ENCODE peak calls at places on chromosomes 2 and 18, in nine cellular contexts. D is A549, O is esophagus muscularis mucosa, A is K562, X is stomach, B is tibial nerve, I is suprapubic skin, J is GM12878, Y is ovary. E is an unnamed sample.

GRCh38 chr2:11574176-11575046 is 40.6 kb downstream of the GREB1 start:
- DNase-seq in D (no peak), O (no peak), A (no peak), X (no peak), B (no peak), I (no peak), J (no peak), Y (no peak), E (no peak)

GRCh38 chr2:101116841-101117552 is 34.2 kb downstream of the TBC1D8 start:
- DNase-seq in D (peak), O (no peak), A (no peak), X (no peak), B (no peak), I (no peak), J (no peak), Y (no peak), E (no peak)

GRCh38 chr2:213640742-213641425 is 356.6 kb downstream of the SPAG16 start:
- DNase-seq in D (no peak), O (no peak), A (no peak), X (no peak), B (no peak), I (no peak), J (no peak), Y (no peak), E (no peak)

GRCh38 chr2:9656270-9656766 is 25.5 kb upstream of the YWHAQ start:
- DNase-seq in D (peak), O (no peak), A (peak), X (no peak), B (no peak), I (no peak), J (peak), Y (no peak), E (no peak)

GRCh38 chr18:48536516-48536915 is 2.3 kb upstream of the CTIF start:
- DNase-seq in D (no peak), O (no peak), A (no peak), X (no peak), B (no peak), I (peak), J (no peak), Y (no peak), E (no peak)

GRCh38 chr18:31576670-31577069 is 15.0 kb upstream of the TTR start:
- DNase-seq in D (no peak), O (no peak), A (no peak), X (no peak), B (no peak), I (no peak), J (no peak), Y (no peak), E (no peak)

GRCh38 chr2:9693138-9693520 is 62.3 kb upstream of the YWHAQ start:
- DNase-seq in D (no peak), O (no peak), A (no peak), X (no peak), B (peak), I (no peak), J (no peak), Y (no peak), E (no peak)

GRCh38 chr2:88170472-88170892 is 336 bp downstream of the THNSL2 start:
- DNase-seq in D (no peak), O (peak), A (no peak), X (no peak), B (peak), I (no peak), J (no peak), Y (no peak), E (no peak)

DNA sequence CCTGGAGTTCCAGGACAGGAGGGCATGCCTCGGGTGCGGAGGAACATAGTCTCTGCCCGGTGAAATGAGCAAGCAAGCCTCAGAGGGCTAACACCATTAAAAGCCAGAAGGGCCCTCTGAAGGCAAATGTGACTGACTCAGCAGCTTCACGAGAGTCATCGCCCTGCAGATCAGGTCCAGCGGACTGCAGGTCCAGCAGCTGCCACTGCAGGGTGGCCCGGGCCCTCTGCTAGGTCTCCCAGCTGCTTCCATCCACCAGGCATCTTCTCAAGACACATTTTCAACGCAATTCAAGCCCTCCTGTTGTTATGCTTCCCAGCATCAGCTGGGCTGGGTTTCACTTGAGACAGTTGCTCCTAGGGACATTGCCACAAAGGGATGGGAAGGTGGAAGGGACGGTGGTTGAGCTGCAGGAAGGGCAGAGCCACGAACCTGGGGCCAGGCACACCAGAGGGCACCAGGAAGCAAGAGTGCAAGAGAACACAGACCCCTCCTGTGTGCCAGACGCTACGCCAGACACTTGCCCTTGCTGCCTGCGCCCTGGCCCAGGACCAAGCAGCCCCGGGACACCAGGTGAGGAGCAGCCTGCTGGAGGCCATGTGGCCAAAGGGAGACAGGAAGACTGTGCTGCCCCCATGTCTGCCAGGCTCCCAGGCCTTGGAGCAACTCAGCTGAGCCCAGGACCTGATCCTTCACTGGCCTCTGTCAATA is 173.0 kb downstream of the HDAC4 start:
- DNase-seq in D (no peak), O (no peak), A (no peak), X (peak), B (no peak), I (peak), J (no peak), Y (peak), E (no peak)
- TF ChIP-seq POLR2A in D (no peak), O (no peak), A (no peak), X (no peak), B (no peak), I (no peak), J (no peak), Y (no peak), E (no peak)

DNA sequence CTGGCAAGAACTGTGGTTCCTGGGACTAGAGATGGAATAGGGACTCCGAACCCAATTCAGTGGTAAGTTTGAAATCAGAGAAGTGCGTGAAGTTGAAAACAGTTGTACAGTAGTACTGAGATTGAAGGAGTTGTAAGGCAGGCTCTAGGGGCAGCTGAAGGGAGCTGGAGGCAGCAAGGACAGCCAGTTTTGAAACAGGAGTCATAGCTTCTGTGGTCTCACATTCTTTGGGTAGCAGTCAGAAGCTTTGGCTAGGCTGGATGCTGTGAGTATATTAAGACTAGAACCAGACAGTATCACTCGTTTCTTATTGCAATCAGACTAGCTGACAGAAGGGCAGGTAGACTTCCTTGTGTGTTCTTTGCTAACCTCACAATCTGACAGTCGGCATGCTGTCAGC is 64.5 kb upstream of the ADAM23 start:
- DNase-seq in D (no peak), O (no peak), A (no peak), X (no peak), B (no peak), I (no peak), J (no peak), Y (no peak), E (no peak)
- TF ChIP-seq CTCF in D (no peak), O (no peak), A (no peak), X (no peak), B (no peak), I (no peak), J (no peak), Y (no peak), E (no peak)

GRCh38 chr18:22167471-22168151 is 1.8 kb upstream of the GATA6 start:
- DNase-seq in D (peak), O (no peak), A (no peak), X (no peak), B (no peak), I (no peak), J (no peak), Y (peak), E (peak)
- TF ChIP-seq EP300 in D (no peak), O (no peak), A (no peak), X (no peak), B (no peak), I (no peak), J (no peak), Y (no peak), E (no peak)

DNA sequence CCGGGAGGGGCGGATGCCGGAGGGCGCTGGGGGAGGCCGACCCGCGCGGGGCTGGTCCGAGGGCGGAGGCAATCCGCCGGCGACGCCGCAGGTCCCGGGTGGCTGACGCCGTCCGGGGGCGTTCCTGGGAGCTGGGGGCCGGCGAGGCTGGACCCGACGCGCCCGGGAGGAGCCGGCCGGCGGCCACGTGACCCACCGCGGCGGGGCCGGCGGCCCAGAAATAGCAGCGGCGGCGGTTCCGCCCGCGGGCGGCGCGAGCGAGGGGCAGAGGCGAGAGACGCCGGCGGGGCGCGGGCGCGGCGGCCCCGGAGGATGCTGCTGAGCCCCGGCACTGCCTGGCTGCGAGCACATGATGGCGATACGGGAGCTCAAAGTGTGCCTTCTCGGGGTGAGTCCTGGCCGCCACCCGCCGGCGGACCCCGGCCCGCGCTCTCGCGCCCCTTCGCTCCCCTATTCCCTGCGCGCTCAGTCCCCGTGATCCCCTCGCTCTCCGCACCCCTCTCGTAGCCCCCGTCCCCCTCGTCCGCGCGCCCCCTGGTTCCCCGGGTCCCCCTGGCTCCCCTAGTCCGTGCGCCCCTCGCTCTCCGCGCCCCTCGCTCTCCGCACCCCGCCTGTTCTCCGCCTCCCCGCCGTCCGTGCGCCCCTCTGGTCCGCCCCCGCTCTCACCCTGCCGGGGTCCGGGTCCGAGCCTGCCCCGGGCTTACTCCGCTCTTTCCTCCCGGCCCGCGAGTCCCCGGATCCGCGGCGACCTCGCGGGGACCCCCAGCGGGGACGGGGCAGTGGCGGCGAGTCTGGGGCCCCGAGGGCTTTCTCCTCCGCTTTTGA is at the start of gene RAB31:
- DNase-seq in D (peak), O (no peak), A (peak), X (peak), B (peak), I (peak), J (no peak), Y (peak), E (peak)
- TF ChIP-seq POLR2A in D (peak), O (no peak), A (no peak), X (no peak), B (peak), I (peak), J (peak), Y (peak), E (peak)

GRCh38 chr2:237615631-237616249 is 11.6 kb upstream of the LRRFIP1 start:
- DNase-seq in D (no peak), O (no peak), A (no peak), X (no peak), B (no peak), I (no peak), J (no peak), Y (no peak), E (no peak)

GRCh38 chr2:237616373-237617304 is 10.7 kb upstream of the LRRFIP1 start:
- DNase-seq in D (no peak), O (no peak), A (no peak), X (no peak), B (no peak), I (no peak), J (no peak), Y (no peak), E (no peak)

GRCh38 chr2:237613679-237614078 is 13.7 kb upstream of the LRRFIP1 start:
- DNase-seq in D (no peak), O (no peak), A (no peak), X (no peak), B (no peak), I (no peak), J (no peak), Y (no peak), E (no peak)

GRCh38 chr2:237612527-237613357 is 14.6 kb upstream of the LRRFIP1 start:
- DNase-seq in D (no peak), O (no peak), A (no peak), X (no peak), B (no peak), I (no peak), J (no peak), Y (no peak), E (no peak)

DNA sequence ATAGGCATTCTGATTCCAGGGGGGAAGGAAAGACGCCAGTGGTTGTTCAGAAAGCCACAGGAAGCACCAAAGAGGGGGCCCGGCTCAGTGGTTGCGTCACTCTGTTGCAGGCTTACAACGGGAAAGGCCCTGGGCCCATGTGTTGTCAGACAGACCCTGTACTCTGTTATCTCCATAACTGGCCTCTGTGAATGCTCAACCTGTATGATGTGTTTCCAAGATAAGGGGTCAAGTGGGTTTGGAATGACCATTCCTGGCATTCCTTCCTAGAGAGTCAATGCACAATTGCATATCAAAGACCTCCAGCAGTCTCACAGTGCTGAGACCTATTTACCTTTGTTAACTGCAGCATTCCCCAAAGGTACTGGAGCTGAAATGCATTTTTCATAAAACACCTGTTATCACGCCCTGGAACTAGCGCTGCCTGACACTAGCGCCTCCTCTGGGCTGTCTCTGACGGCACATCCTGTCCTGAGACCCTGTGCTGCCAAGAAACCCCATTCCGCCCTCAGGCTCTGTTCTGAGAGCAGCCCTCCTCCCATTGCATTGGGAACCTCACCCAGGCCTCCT is 13.2 kb upstream of the LRRFIP1 start:
- DNase-seq in D (peak), O (no peak), A (no peak), X (no peak), B (no peak), I (no peak), J (no peak), Y (no peak), E (no peak)
- TF ChIP-seq CTCF in D (no peak), O (no peak), A (no peak), X (no peak), B (no peak), I (no peak), J (no peak), Y (no peak), E (no peak)

E was measured in upper lobe of left lung.